ENCODE peak calls at places on chromosomes 5 and 9, in seven cellular contexts. E is heart left ventricle; Y is esophagus squamous epithelium; R is stimulated activated CD4-positive, alpha-beta T cell treated with anti-CD3 and anti-CD28 coated beads, Interleukin-1b, Interleukin-23, amount 100 ng/mL, for 48 hours; W is NB4; T is stimulated activated CD8-positive, alpha-beta memory T cell treated with anti-CD3 and anti-CD28 coated beads, Interleukin-15, amount 100 ng/mL, for 4 hours; I is H54. U is an unnamed sample.

GRCh38 chr9:136658849-136659535 is 3.7 kb upstream of the EGFL7 start:
- DNase-seq in E (peak; percentile 18), Y (no peak), R (no peak), W (peak; percentile 40), T (no peak), I (no peak), U (no peak)

GRCh38 chr9:113631093-113631765 is 167.7 kb downstream of the RGS3 start:
- DNase-seq in E (no peak), Y (no peak), R (no peak), W (no peak), T (no peak), I (no peak), U (no peak)

GRCh38 chr9:31272456-31273295 is 1111.8 kb upstream of the ACO1 start:
- DNase-seq in E (no peak), Y (no peak), R (peak; percentile 63), W (no peak), T (no peak), I (no peak), U (no peak)

GRCh38 chr5:16784088-16784487 is 152.0 kb downstream of the MYO10 start:
- DNase-seq in E (no peak), Y (no peak), R (no peak), W (no peak), T (no peak), I (no peak), U (no peak)

GRCh38 chr9:27703591-27703990 is 130.3 kb upstream of the C9orf72 start:
- DNase-seq in E (no peak), Y (no peak), R (no peak), W (no peak), T (no peak), I (no peak), U (no peak)

GRCh38 chr5:56845277-56845676 is 29.9 kb downstream of the MAP3K1 start:
- DNase-seq in E (no peak), Y (no peak), R (no peak), W (no peak), T (no peak), I (no peak), U (no peak)

GRCh38 chr9:69999331-69999730 is 44.3 kb upstream of the MAMDC2 start:
- DNase-seq in E (no peak), Y (no peak), R (no peak), W (no peak), T (no peak), I (no peak), U (no peak)

GRCh38 chr9:35054185-35054835 is 18.1 kb downstream of the VCP start:
- DNase-seq in E (no peak), Y (no peak), R (no peak), W (no peak), T (no peak), I (no peak), U (no peak)

GRCh38 chr9:118957585-118957984 is 411.6 kb downstream of the BRINP1 start:
- DNase-seq in E (no peak), Y (no peak), R (no peak), W (no peak), T (no peak), I (no peak), U (no peak)

GRCh38 chr5:10632110-10632903 is 68.4 kb downstream of the ANKRD33B start:
- DNase-seq in E (no peak), Y (no peak), R (peak; percentile 76), W (peak; percentile 88), T (no peak), I (peak; percentile 42), U (no peak)

GRCh38 chr9:92171822-92172221 is 56.6 kb upstream of the SPTLC1 start:
- DNase-seq in E (no peak), Y (no peak), R (no peak), W (no peak), T (no peak), I (no peak), U (no peak)

GRCh38 chr9:35771943-35772342 is 17.9 kb upstream of the MSMP start:
- DNase-seq in E (no peak), Y (no peak), R (no peak), W (no peak), T (no peak), I (no peak), U (no peak)

GRCh38 chr5:159883522-159883950 is 32.7 kb upstream of the ADRA1B start:
- DNase-seq in E (no peak), Y (no peak), R (no peak), W (no peak), T (no peak), I (no peak), U (no peak)

GRCh38 chr5:147973086-147973485 is 66.7 kb upstream of the C5orf46 start:
- DNase-seq in E (no peak), Y (no peak), R (no peak), W (no peak), T (no peak), I (no peak), U (no peak)

GRCh38 chr5:93088997-93089396 is 492.0 kb downstream of the NR2F1-AS1 start:
- DNase-seq in E (no peak), Y (no peak), R (no peak), W (no peak), T (no peak), I (no peak), U (no peak)

GRCh38 chr5:177366528-177367322 is 9.0 kb downstream of the RGS14 start:
- DNase-seq in E (peak; percentile 92), Y (no peak), R (no peak), W (no peak), T (no peak), I (no peak), U (no peak)

U was measured in iPS DF 19.7.